ENCODE peak calls at places on chromosomes 5 and 9, in seven cellular contexts. U is mesendoderm, O is cardiac muscle cell, S is pancreas, K is right lobe of liver, F is ovary, G is tibial nerve. V is an unnamed sample.
A peak's percentile ranks its signal among the peaks of the same experiment; 100 is the strongest.

GRCh38 chr5:10524376-10525123 is 39.3 kb upstream of the ANKRD33B start:
- DNase-seq in U (no peak), O (peak; percentile 49), S (no peak), K (no peak), F (no peak), G (peak; percentile 77), V (peak; percentile 67)

GRCh38 chr9:3497406-3497805 is 28.4 kb downstream of the RFX3 start:
- DNase-seq in U (no peak), O (peak; percentile 36), S (no peak), K (no peak), F (no peak), G (no peak), V (no peak)

GRCh38 chr5:55584398-55585265 is 49.9 kb upstream of the PLPP1 start:
- DNase-seq in U (no peak), O (no peak), S (no peak), K (no peak), F (no peak), G (no peak), V (no peak)

GRCh38 chr9:92001244-92001643 is 51.2 kb upstream of the ROR2 start:
- DNase-seq in U (no peak), O (peak; percentile 6), S (no peak), K (no peak), F (no peak), G (no peak), V (no peak)

GRCh38 chr5:14946813-14947640 is 75.4 kb upstream of the ANKH start:
- DNase-seq in U (peak; percentile 66), O (peak; percentile 21), S (no peak), K (no peak), F (no peak), G (no peak), V (peak; percentile 23)

GRCh38 chr5:77213601-77214000 is 3.1 kb downstream of the PDE8B start:
- DNase-seq in U (no peak), O (no peak), S (no peak), K (no peak), F (no peak), G (no peak), V (no peak)

GRCh38 chr5:148735301-148735700 is 81.0 kb upstream of the HTR4 start:
- DNase-seq in U (no peak), O (no peak), S (no peak), K (no peak), F (no peak), G (no peak), V (no peak)

GRCh38 chr5:131423056-131423455 is 159.2 kb downstream of the CDC42SE2 start:
- DNase-seq in U (peak; percentile 35), O (peak; percentile 59), S (no peak), K (no peak), F (no peak), G (no peak), V (peak; percentile 52)

GRCh38 chr9:98943682-98944129 is at the start of gene COL15A1:
- DNase-seq in U (peak; percentile 39), O (peak; percentile 33), S (no peak), K (no peak), F (peak; percentile 74), G (no peak), V (peak; percentile 69)

GRCh38 chr5:54563083-54563761 is 45.7 kb downstream of the SNX18 start:
- DNase-seq in U (no peak), O (no peak), S (no peak), K (no peak), F (no peak), G (no peak), V (no peak)

GRCh38 chr5:161546463-161547301 is at the start of gene GABRB2:
- DNase-seq in U (peak; percentile 77), O (peak; percentile 53), S (peak; percentile 62), K (peak; percentile 27), F (no peak), G (peak; percentile 18), V (peak; percentile 65)

GRCh38 chr9:75130621-75131020 is 42.3 kb downstream of the OSTF1 start:
- DNase-seq in U (no peak), O (no peak), S (no peak), K (no peak), F (no peak), G (no peak), V (no peak)

GRCh38 chr5:171496431-171496830 is 77.0 kb downstream of the FGF18 start:
- DNase-seq in U (no peak), O (no peak), S (no peak), K (no peak), F (no peak), G (no peak), V (no peak)

GRCh38 chr5:93123127-93123526 is 457.9 kb downstream of the NR2F1-AS1 start:
- DNase-seq in U (no peak), O (no peak), S (no peak), K (no peak), F (no peak), G (no peak), V (no peak)

GRCh38 chr5:39062104-39062503 is 12.1 kb downstream of the RICTOR start:
- DNase-seq in U (no peak), O (no peak), S (no peak), K (no peak), F (no peak), G (no peak), V (no peak)

GRCh38 chr9:69946800-69947437 is 96.7 kb upstream of the MAMDC2 start:
- DNase-seq in U (peak; percentile 67), O (peak; percentile 86), S (no peak), K (no peak), F (no peak), G (no peak), V (no peak)

GRCh38 chr5:132334812-132335211 is 34.7 kb upstream of the SLC22A5 start:
- DNase-seq in U (no peak), O (no peak), S (no peak), K (no peak), F (no peak), G (no peak), V (no peak)

GRCh38 chr9:135402048-135402738 is 77.4 kb upstream of the PPP1R26 start:
- DNase-seq in U (no peak), O (no peak), S (no peak), K (no peak), F (no peak), G (no peak), V (no peak)

GRCh38 chr5:132385321-132386105 is 16.0 kb downstream of the SLC22A5 start:
- DNase-seq in U (peak; percentile 47), O (peak; percentile 74), S (peak; percentile 41), K (peak; percentile 43), F (peak; percentile 53), G (no peak), V (peak; percentile 87)

GRCh38 chr5:39214912-39215709 is 4.3 kb downstream of the FYB1 start:
- DNase-seq in U (no peak), O (no peak), S (no peak), K (no peak), F (no peak), G (no peak), V (no peak)

GRCh38 chr5:147530801-147531389 is 21.0 kb upstream of the DPYSL3 start:
- DNase-seq in U (no peak), O (peak; percentile 83), S (no peak), K (no peak), F (no peak), G (no peak), V (no peak)

GRCh38 chr9:120374239-120374638 is 205.7 kb downstream of the CDK5RAP2 start:
- DNase-seq in U (no peak), O (no peak), S (no peak), K (no peak), F (no peak), G (no peak), V (no peak)

GRCh38 chr9:98215266-98215665 is 22.8 kb upstream of the CORO2A start:
- DNase-seq in U (no peak), O (no peak), S (no peak), K (no peak), F (no peak), G (no peak), V (no peak)

GRCh38 chr5:115423541-115423940 is 121.0 kb downstream of the FEM1C start:
- DNase-seq in U (no peak), O (peak; percentile 59), S (peak; percentile 44), K (no peak), F (no peak), G (peak; percentile 33), V (no peak)

GRCh38 chr9:102911185-102911584 is 83.9 kb upstream of the CYLC2 start:
- DNase-seq in U (no peak), O (no peak), S (no peak), K (no peak), F (no peak), G (no peak), V (no peak)

GRCh38 chr9:97759611-97760288 is 62.6 kb upstream of the XPA start:
- DNase-seq in U (no peak), O (no peak), S (no peak), K (peak; percentile 59), F (no peak), G (no peak), V (no peak)

GRCh38 chr9:107488400-107489143 is 997 bp downstream of the KLF4 start:
- DNase-seq in U (peak; percentile 42), O (peak; percentile 56), S (peak; percentile 58), K (peak; percentile 81), F (peak; percentile 78), G (peak; percentile 76), V (peak; percentile 43)

GRCh38 chr5:27845248-27845647 is 806.9 kb upstream of the CDH9 start:
- DNase-seq in U (no peak), O (no peak), S (no peak), K (no peak), F (no peak), G (no peak), V (no peak)

GRCh38 chr5:5886812-5887486 is 464.5 kb downstream of the ICE1 start:
- DNase-seq in U (peak; percentile 23), O (no peak), S (no peak), K (peak; percentile 43), F (no peak), G (no peak), V (peak; percentile 33)

GRCh38 chr9:136927343-136928261 is 16.9 kb downstream of the FBXW5 start:
- DNase-seq in U (no peak), O (peak; percentile 29), S (no peak), K (no peak), F (no peak), G (no peak), V (no peak)
- H3K36me3 ChIP-seq in U (peaks cover 6% of the 10 kb centered on the region), O (peaks cover 9% of the 10 kb centered on the region), S (no peaks in the 10 kb centered on the region), K (peaks cover 3% of the 10 kb centered on the region), F (no peaks in the 10 kb centered on the region), G (peaks cover 37% of the 10 kb centered on the region), V (peaks cover 14% of the 10 kb centered on the region)

GRCh38 chr9:72951520-72952393 is 1.1 kb downstream of the ALDH1A1 start:
- DNase-seq in U (no peak), O (no peak), S (no peak), K (no peak), F (no peak), G (no peak), V (no peak)
- H3K4me3 ChIP-seq in U (no peak overlapping the region), O (no peak overlapping the region), S (peak overlapping the region; percentile 44), K (peak overlapping the region; percentile 54), F (peak overlapping the region; percentile 40), G (peak overlapping the region; percentile 35), V (no peak overlapping the region)

DNA sequence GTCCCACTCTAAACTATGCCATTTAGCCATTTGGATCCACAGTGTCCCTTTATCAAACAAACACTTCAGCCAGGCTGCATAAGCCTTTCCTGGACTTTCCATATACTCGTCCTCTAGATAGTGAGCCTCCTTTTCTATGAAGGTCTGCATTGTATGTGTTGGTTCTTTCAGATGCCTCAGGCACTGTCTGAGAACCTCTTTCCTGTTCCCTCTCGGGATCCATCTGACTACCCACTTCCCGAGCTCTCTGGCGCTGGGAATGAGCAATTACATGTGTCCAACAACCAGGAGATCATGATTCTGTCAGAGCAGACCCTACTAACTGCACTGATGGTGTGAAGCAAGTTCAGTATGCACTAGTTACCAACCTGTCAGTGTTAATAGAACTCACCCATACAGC is 14.2 kb downstream of the SMC2 start:
- DNase-seq in U (no peak), O (no peak), S (no peak), K (no peak), F (no peak), G (no peak), V (no peak)
- H3K36me3 ChIP-seq in U (peaks cover 6% of the 10 kb centered on the region), O (peaks cover 6% of the 10 kb centered on the region), S (no peaks in the 10 kb centered on the region), K (no peaks in the 10 kb centered on the region), F (no peaks in the 10 kb centered on the region), G (peaks cover 65% of the 10 kb centered on the region), V (peaks cover 50% of the 10 kb centered on the region)

GRCh38 chr9:132546148-132547051 is 36.0 kb upstream of the BARHL1 start:
- DNase-seq in U (peak; percentile 60), O (peak; percentile 57), S (no peak), K (no peak), F (no peak), G (no peak), V (peak; percentile 96)
- H3K4me3 ChIP-seq in U (no peak overlapping the region), O (peak overlapping the region; percentile 11), S (no peak overlapping the region), K (no peak overlapping the region), F (no peak overlapping the region), G (no peak overlapping the region), V (peak overlapping the region; percentile 24)